ENCODE peak calls at places on chromosomes 1 and 21, in ten cellular contexts. V, E, F, H, T, K, D, L, R and A are unnamed samples.

GRCh38 chr1:45836451-45836850 is 33.0 kb downstream of the MAST2 start:
- DNase-seq in T (no peak), H (no peak), R (no peak), K (no peak), V (no peak), D (no peak), E (no peak), F (no peak), L (no peak), A (no peak)

GRCh38 chr1:185663332-185663731 is 70.9 kb upstream of the HMCN1 start:
- DNase-seq in T (no peak), D (no peak), L (no peak), E (no peak), H (no peak), V (no peak), F (no peak), R (no peak), K (no peak), A (no peak)

GRCh38 chr1:214420341-214420740 is 131.1 kb downstream of the PTPN14 start:
- DNase-seq in V (no peak), F (no peak), K (no peak), D (no peak), L (no peak), R (no peak), T (no peak), E (no peak), H (no peak), A (no peak)

GRCh38 chr1:171869097-171869496 is 27.8 kb downstream of the DNM3 start:
- DNase-seq in D (no peak), E (no peak), H (no peak), L (no peak), T (no peak), V (no peak), F (peak; percentile 4), K (no peak), R (peak; percentile 12), A (no peak)

GRCh38 chr1:33634806-33635205 is 162.4 kb downstream of the ZSCAN20 start:
- DNase-seq in L (peak; percentile 47), E (peak; percentile 24), F (peak; percentile 41), T (peak; percentile 29), H (peak; percentile 33), D (peak; percentile 29), K (peak; percentile 53), R (no peak), V (no peak), A (no peak)

GRCh38 chr1:233105225-233105624 is 154.8 kb downstream of the NTPCR start:
- DNase-seq in R (no peak), E (no peak), F (peak; percentile 58), V (no peak), D (no peak), K (no peak), H (peak; percentile 66), T (no peak), L (no peak), A (no peak)

GRCh38 chr1:21931171-21932093 is 5.7 kb downstream of the HSPG2 start:
- DNase-seq in T (no peak), H (peak; percentile 91), R (peak; percentile 71), F (peak; percentile 84), V (no peak), K (peak; percentile 75), L (peak; percentile 58), E (no peak), D (peak; percentile 86), A (no peak)

GRCh38 chr1:232686346-232686745 is 56.4 kb upstream of the SIPA1L2 start:
- DNase-seq in H (no peak), K (no peak), R (no peak), F (no peak), D (no peak), V (no peak), E (no peak), L (no peak), T (no peak), A (no peak)

GRCh38 chr21:38388684-38389676 is 109.3 kb downstream of the ERG start:
- DNase-seq in L (no peak), F (peak; percentile 17), H (no peak), K (no peak), V (no peak), E (no peak), R (no peak), T (no peak), D (no peak), A (no peak)

GRCh38 chr1:17471393-17471792 is 31.9 kb upstream of the RCC2 start:
- DNase-seq in D (no peak), H (no peak), E (no peak), R (no peak), F (no peak), L (no peak), T (no peak), V (no peak), K (no peak), A (no peak)

GRCh38 chr21:33976980-33977720 is 61.5 kb upstream of the ATP5PO start:
- DNase-seq in F (peak; percentile 30), D (no peak), L (no peak), K (no peak), T (no peak), H (no peak), V (no peak), E (no peak), R (no peak), A (no peak)
- H3K4me3 ChIP-seq in F (no peak overlapping the region), D (no peak overlapping the region), L (peak overlapping the region; percentile 44), K (no peak overlapping the region), T (no peak overlapping the region), H (no peak overlapping the region), V (no peak overlapping the region), E (no peak overlapping the region), R (peak overlapping the region; percentile 13), A (no peak overlapping the region)

GRCh38 chr1:31585736-31586365 is 9.5 kb downstream of the TINAGL1 start:
- DNase-seq in D (no peak), K (no peak), F (no peak), R (no peak), L (no peak), H (no peak), V (no peak), E (no peak), T (no peak), A (no peak)

GRCh38 chr1:31584869-31585735 is 8.8 kb downstream of the TINAGL1 start:
- DNase-seq in D (no peak), H (no peak), L (no peak), K (no peak), T (no peak), F (no peak), E (no peak), R (no peak), V (no peak), A (no peak)

GRCh38 chr1:31588751-31589515 is 12.6 kb downstream of the TINAGL1 start:
- DNase-seq in E (no peak), T (no peak), R (peak; percentile 68), L (peak; percentile 54), D (no peak), F (peak; percentile 21), H (peak; percentile 55), V (no peak), K (no peak), A (no peak)

GRCh38 chr1:31587720-31588423 is 11.6 kb downstream of the TINAGL1 start:
- DNase-seq in K (peak; percentile 86), D (peak; percentile 69), V (no peak), E (peak; percentile 46), T (peak; percentile 63), F (peak; percentile 33), R (peak; percentile 79), L (peak; percentile 76), H (peak; percentile 48), A (no peak)

GRCh38 chr1:31586376-31587327 is 10.3 kb downstream of the TINAGL1 start:
- DNase-seq in E (no peak), K (no peak), F (no peak), D (no peak), T (no peak), L (no peak), H (no peak), V (no peak), R (no peak), A (no peak)
- H3K4me3 ChIP-seq in E (no peak overlapping the region), K (no peak overlapping the region), F (no peak overlapping the region), D (no peak overlapping the region), T (no peak overlapping the region), L (no peak overlapping the region), H (no peak overlapping the region), V (no peak overlapping the region), R (no peak overlapping the region), A (no peak overlapping the region)

DNA sequence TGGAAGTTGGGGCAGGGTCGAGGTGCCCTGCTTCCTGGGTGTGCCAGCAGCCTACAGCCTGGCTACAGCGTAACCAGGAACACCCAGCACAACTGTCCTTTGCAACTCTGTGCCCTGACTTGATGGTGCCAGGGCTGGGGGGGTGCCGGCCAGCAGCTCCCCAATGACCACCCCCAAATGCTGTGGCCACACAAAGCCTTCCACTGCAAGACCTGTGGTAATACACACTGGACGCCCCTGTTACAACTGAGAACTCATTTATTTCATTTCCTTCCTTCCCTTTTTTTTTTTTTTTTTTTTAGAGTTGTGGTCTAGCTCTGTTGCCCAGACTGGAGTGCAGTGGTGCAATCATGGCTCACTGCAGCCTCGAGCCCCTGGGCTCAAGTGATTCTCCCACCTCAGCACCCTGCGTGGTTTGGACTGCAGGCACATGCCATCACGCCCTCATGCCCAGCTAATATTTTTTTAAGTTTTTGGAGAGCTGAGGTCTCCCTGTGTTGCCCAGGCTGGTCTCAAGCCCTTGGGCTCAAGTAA is 25.2 kb downstream of the TP73 start:
- DNase-seq in E (no peak), H (no peak), T (no peak), R (no peak), D (no peak), V (no peak), F (no peak), L (no peak), K (no peak), A (no peak)
- H3K4me3 ChIP-seq in E (no peak overlapping the region), H (no peak overlapping the region), T (no peak overlapping the region), R (no peak overlapping the region), D (no peak overlapping the region), V (no peak overlapping the region), F (no peak overlapping the region), L (no peak overlapping the region), K (no peak overlapping the region), A (no peak overlapping the region)

GRCh38 chr1:28811766-28812668 is at the start of gene OPRD1:
- DNase-seq in R (no peak), V (no peak), T (no peak), F (no peak), L (no peak), K (no peak), H (no peak), E (no peak), D (no peak), A (no peak)
- H3K4me3 ChIP-seq in R (no peak within 1 kb of the TSS), V (peak within 1 kb of the TSS; percentile 25), T (no peak within 1 kb of the TSS), F (no peak within 1 kb of the TSS), L (no peak within 1 kb of the TSS), K (no peak within 1 kb of the TSS), H (no peak within 1 kb of the TSS), E (no peak within 1 kb of the TSS), D (no peak within 1 kb of the TSS), A (no peak within 1 kb of the TSS)

DNA sequence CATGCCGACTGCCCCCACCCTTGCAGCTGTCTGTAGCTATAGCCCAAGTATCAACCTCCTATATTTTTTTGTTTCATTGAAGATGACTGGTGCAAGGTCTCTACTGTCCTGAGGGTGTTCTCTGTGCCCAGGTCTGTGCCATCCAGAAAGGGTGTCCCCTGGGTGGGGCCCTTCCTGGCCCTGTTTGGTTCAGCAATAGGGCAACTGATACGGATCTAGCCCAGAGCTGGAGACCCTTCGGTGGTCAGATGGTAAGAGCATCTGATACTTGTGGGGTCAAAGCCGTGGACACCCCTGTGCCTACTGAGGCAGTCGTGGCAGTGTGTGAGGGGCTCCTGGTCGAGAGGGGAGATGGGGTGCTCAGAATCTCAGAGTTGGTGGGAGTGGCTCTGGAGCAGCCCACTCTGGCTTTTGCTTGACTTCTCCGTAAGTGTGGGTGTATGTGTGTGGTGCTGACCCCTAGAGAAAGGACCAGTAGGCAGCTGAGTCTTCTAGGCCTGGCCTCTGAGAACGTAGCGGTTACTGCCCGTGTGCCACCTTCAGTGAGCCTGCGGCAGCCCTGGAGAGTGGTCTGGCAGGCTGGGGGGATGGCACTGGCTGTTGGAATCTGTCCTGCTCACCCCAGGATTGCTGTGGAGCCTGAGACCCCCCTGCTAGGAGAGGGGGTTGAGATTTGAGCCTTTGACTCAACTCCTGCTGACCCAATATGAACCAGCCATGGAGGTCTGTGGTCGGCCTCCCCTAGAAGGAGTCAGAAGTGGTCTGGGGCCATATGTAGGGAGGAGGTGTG is 2.7 kb downstream of the AMPD2 start:
- DNase-seq in R (no peak), T (no peak), E (no peak), L (no peak), D (no peak), V (no peak), H (no peak), K (no peak), F (no peak), A (no peak)
- H3K4me3 ChIP-seq in R (no peak overlapping the region), T (no peak overlapping the region), E (peak overlapping the region; percentile 82), L (peak overlapping the region; percentile 95), D (no peak overlapping the region), V (peak overlapping the region; percentile 84), H (peak overlapping the region; percentile 73), K (no peak overlapping the region), F (peak overlapping the region; percentile 93), A (peak overlapping the region; percentile 95)